ENCODE peak calls at places on chromosome 1, in five cellular contexts. O is spleen, N is AG10803, Y is nephron progenitor cell, S is GM12865. J is an unnamed sample.

GRCh38 chr1:54008876-54009275 is 9.1 kb downstream of the LDLRAD1 start:
- DNase-seq in O (no peak), S (no peak), N (no peak), Y (no peak), J (no peak)

GRCh38 chr1:226624526-226624925 is 76.0 kb downstream of the STUM start:
- DNase-seq in S (no peak), O (peak; percentile 34), N (peak; percentile 70), Y (no peak), J (no peak)

GRCh38 chr1:33060579-33061083 is 20.3 kb upstream of the AZIN2 start:
- DNase-seq in S (no peak), N (peak; percentile 98), Y (no peak), O (no peak), J (peak; percentile 64)

GRCh38 chr1:200131551-200132125 is 104.1 kb downstream of the NR5A2 start:
- DNase-seq in Y (no peak), S (no peak), O (no peak), N (no peak), J (no peak)

GRCh38 chr1:207868252-207868768 is 42.6 kb downstream of the CD34 start:
- DNase-seq in Y (no peak), N (peak; percentile 42), O (peak; percentile 87), S (peak; percentile 28), J (no peak)

GRCh38 chr1:185996211-185996610 is 262.0 kb downstream of the HMCN1 start:
- DNase-seq in O (no peak), S (no peak), Y (no peak), N (peak; percentile 74), J (no peak)

GRCh38 chr1:230668227-230668626 is 25.9 kb downstream of the COG2 start:
- DNase-seq in S (no peak), N (no peak), Y (no peak), O (no peak), J (no peak)

GRCh38 chr1:116666090-116666489 is 1.4 kb downstream of the IGSF3 start:
- DNase-seq in N (no peak), Y (no peak), S (no peak), O (no peak), J (no peak)

GRCh38 chr1:5423109-5423508 is 569.1 kb downstream of the NPHP4 start:
- DNase-seq in S (no peak), N (no peak), Y (no peak), O (peak; percentile 79), J (no peak)

GRCh38 chr1:110176299-110176956 is 26.1 kb downstream of the SLC6A17 start:
- DNase-seq in S (no peak), O (no peak), N (no peak), Y (no peak), J (no peak)

GRCh38 chr1:202155478-202156021 is 4.9 kb downstream of the PTPN7 start:
- DNase-seq in N (no peak), Y (no peak), S (no peak), O (no peak), J (no peak)

GRCh38 chr1:246117066-246117791 is 389.9 kb downstream of the SMYD3 start:
- DNase-seq in N (peak; percentile 56), S (peak; percentile 64), Y (peak; percentile 33), O (no peak), J (peak; percentile 31)

GRCh38 chr1:230382060-230382491 is 44.1 kb downstream of the PGBD5 start:
- DNase-seq in S (no peak), Y (no peak), N (no peak), O (no peak), J (no peak)

GRCh38 chr1:178094752-178095645 is 1.1 kb downstream of the RASAL2 start:
- DNase-seq in O (no peak), N (peak; percentile 90), Y (no peak), S (no peak), J (no peak)

GRCh38 chr1:172530000-172530399 is 3.0 kb upstream of the SUCO start:
- DNase-seq in S (no peak), O (no peak), Y (no peak), N (no peak), J (no peak)

GRCh38 chr1:208089151-208089550 is 155.0 kb downstream of the PLXNA2 start:
- DNase-seq in N (peak; percentile 90), O (no peak), Y (no peak), S (no peak), J (no peak)

GRCh38 chr1:76186617-76187016 is 112.1 kb downstream of the ST6GALNAC3 start:
- DNase-seq in N (no peak), S (no peak), O (no peak), Y (no peak), J (no peak)

GRCh38 chr1:201673912-201674311 is 135.0 kb downstream of the NAV1 start:
- DNase-seq in O (no peak), S (no peak), Y (no peak), N (no peak), J (no peak)

GRCh38 chr1:48028218-48028804 is 31.1 kb upstream of the TRABD2B start:
- DNase-seq in Y (no peak), O (no peak), S (no peak), N (no peak), J (no peak)

GRCh38 chr1:83086346-83086745 is 912.6 kb downstream of the TTLL7 start:
- DNase-seq in Y (no peak), S (no peak), N (no peak), O (no peak), J (no peak)

GRCh38 chr1:7383671-7384070 is 387.4 kb upstream of the VAMP3 start:
- DNase-seq in N (no peak), O (peak; percentile 18), S (no peak), Y (no peak), J (no peak)

GRCh38 chr1:27789511-27790154 is 16.6 kb downstream of the STX12 start:
- DNase-seq in N (peak; percentile 22), O (no peak), Y (no peak), S (no peak), J (no peak)

GRCh38 chr1:196309386-196309785 is 298.9 kb downstream of the KCNT2 start:
- DNase-seq in O (no peak), S (peak; percentile 26), Y (no peak), N (peak; percentile 32), J (peak; percentile 15)

GRCh38 chr1:85258536-85259117 is 835 bp downstream of the C1orf52 start:
- DNase-seq in N (peak; percentile 62), O (no peak), Y (no peak), S (peak; percentile 15), J (no peak)
- TF ChIP-seq CTCF in N (peak; percentile 27), O (no peak), Y (no peak), S (no peak), J (no peak)

GRCh38 chr1:209384710-209385550 is 198.6 kb upstream of the CAMK1G start:
- DNase-seq in N (no peak), Y (no peak), S (no peak), O (no peak), J (no peak)
- TF ChIP-seq CTCF in N (no peak), Y (no peak), S (no peak), O (no peak), J (no peak)

DNA sequence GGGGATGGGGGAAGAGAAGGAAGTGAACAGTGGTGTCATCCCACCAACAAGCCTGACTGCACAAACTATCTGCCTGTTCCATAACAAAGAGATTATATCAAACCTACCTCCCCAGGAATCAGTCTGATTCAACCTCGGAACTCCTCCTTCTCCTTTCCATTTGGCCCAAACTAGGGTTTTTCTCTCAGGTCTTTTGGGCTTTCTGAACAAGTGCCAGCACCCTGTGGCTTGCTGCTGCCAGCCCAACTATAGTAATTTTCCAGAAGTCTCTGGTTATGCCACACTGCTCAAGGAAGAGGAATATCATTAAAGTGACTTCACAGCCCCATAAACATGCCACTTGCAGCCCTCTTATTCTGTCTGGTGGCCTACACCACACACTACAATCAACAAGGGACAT is 70.5 kb downstream of the RGS7 start:
- DNase-seq in Y (no peak), O (no peak), N (no peak), S (no peak), J (no peak)
- TF ChIP-seq CTCF in Y (no peak), O (no peak), N (no peak), S (no peak), J (no peak)

GRCh38 chr1:94982403-94982802 is 55.5 kb upstream of the CNN3 start:
- DNase-seq in O (no peak), S (no peak), Y (no peak), N (no peak), J (no peak)
- TF ChIP-seq CTCF in O (no peak), S (no peak), Y (no peak), N (no peak), J (no peak)

GRCh38 chr1:63918395-63918945 is 144.7 kb downstream of the ROR1 start:
- DNase-seq in O (no peak), N (no peak), S (no peak), Y (no peak), J (no peak)

GRCh38 chr1:63922848-63923247 is 149.0 kb downstream of the ROR1 start:
- DNase-seq in N (no peak), Y (no peak), O (no peak), S (no peak), J (no peak)

GRCh38 chr1:63917571-63918394 is 144.0 kb downstream of the ROR1 start:
- DNase-seq in O (no peak), N (no peak), S (peak; percentile 51), Y (no peak), J (no peak)

GRCh38 chr1:63921357-63921756 is 147.5 kb downstream of the ROR1 start:
- DNase-seq in O (no peak), S (no peak), Y (no peak), N (no peak), J (no peak)

DNA sequence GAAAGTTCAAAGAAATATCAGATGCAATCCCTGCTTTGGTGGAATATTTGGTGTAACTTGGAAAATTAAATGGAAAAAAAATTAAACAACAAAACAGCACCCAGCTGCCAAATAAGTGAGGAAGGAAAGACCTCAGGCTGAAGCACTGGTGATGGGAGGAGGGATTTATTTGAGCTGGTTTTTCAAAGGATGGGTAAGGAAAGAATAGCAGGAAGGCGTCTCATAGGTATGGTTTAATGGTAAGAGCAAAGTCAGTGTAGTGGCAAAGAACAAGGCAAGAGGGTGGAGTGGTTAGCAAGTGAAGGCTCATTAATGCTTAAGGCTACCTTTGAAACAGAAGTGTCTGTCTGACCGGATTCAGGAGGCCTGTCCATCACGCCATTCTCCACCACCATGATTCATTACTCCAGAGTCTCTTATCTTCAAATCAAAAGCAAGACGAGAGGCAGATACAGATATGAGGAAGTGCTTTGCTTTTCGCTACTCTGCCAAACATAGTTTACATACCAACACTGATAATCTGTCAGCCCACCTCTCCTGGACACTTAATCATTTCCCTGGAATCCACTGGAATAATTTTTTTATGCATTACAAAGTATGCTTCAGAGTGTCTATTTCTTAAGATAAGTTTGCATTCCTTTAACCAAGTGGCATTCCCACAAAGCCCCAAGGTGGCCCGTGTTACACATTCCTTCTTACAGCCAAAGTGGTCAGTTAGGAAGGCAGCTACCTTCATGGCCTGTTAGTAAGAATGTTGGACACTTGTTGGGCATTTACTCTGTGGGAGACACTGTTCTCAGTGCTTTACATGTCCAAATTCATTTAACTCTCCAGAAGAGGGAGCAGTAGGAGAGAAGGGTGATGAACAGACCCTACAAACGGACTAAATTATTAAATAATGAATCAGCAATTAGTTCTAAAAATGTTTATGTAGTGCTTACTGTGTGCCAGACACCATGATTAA is 146.6 kb downstream of the ROR1 start:
- DNase-seq in S (no peak), Y (no peak), N (peak; percentile 95), O (no peak), J (peak; percentile 72)
- TF ChIP-seq CTCF in S (no peak), Y (no peak), N (peak; percentile 62), O (no peak), J (peak; percentile 38)